ENCODE peak calls at places on chromosomes 3 and 15, in seven cellular contexts. Q is uterus; N is body of pancreas; L is A549; V is CD8-positive, alpha-beta T cell; E is left lung; W is adrenal gland. P is an unnamed sample.

GRCh38 chr3:197367081-197367780 is 68.8 kb upstream of the DLG1 start:
- DNase-seq in V (no peak), N (no peak), L (peak; percentile 10), Q (no peak), W (peak; percentile 58), E (peak; percentile 91), P (peak; percentile 27)

GRCh38 chr15:88652456-88653199 is 13.8 kb downstream of the ISG20 start:
- DNase-seq in E (no peak), V (no peak), Q (no peak), L (no peak), N (no peak), W (no peak), P (no peak)

GRCh38 chr3:195171093-195171873 is 99.7 kb downstream of the XXYLT1 start:
- DNase-seq in W (no peak), Q (peak; percentile 22), V (no peak), E (no peak), L (no peak), N (no peak), P (no peak)

GRCh38 chr3:126837773-126838172 is 133.7 kb downstream of the CHCHD6 start:
- DNase-seq in Q (no peak), N (no peak), W (no peak), E (no peak), V (no peak), L (no peak), P (no peak)

GRCh38 chr3:14989943-14990753 is 42.8 kb downstream of the NR2C2 start:
- DNase-seq in N (no peak), W (peak; percentile 50), E (no peak), Q (no peak), L (peak; percentile 12), V (no peak), P (peak; percentile 46)

GRCh38 chr15:93362821-93363220 is 273.8 kb upstream of the RGMA start:
- DNase-seq in W (no peak), E (no peak), V (no peak), Q (peak; percentile 20), N (no peak), L (no peak), P (no peak)

GRCh38 chr15:35657679-35658201 is 111.8 kb upstream of the DPH6 start:
- DNase-seq in N (no peak), Q (no peak), L (no peak), E (no peak), V (no peak), W (no peak), P (no peak)

GRCh38 chr3:169489775-169490546 is 173.6 kb downstream of the MECOM start:
- DNase-seq in E (no peak), Q (no peak), V (no peak), L (no peak), W (no peak), N (no peak), P (no peak)

GRCh38 chr3:156670077-156670476 is 4.3 kb upstream of the TIPARP start:
- DNase-seq in L (no peak), W (no peak), Q (no peak), V (no peak), E (no peak), N (no peak), P (no peak)

GRCh38 chr3:87898971-87899370 is 159.8 kb downstream of the CGGBP1 start:
- DNase-seq in V (no peak), L (no peak), W (no peak), E (no peak), Q (no peak), N (no peak), P (no peak)
- H3K4me3 ChIP-seq in V (no peak overlapping the region), L (no peak overlapping the region), W (no peak overlapping the region), E (no peak overlapping the region), Q (no peak overlapping the region), N (no peak overlapping the region), P (no peak overlapping the region)

GRCh38 chr3:123936400-123936799 is 24.6 kb downstream of the CCDC14 start:
- DNase-seq in L (no peak), V (no peak), E (no peak), W (no peak), Q (no peak), N (no peak), P (no peak)

GRCh38 chr3:123935830-123936229 is 25.2 kb downstream of the CCDC14 start:
- DNase-seq in W (no peak), L (no peak), E (no peak), V (no peak), N (no peak), Q (no peak), P (no peak)

GRCh38 chr3:123939706-123940105 is 21.3 kb downstream of the CCDC14 start:
- DNase-seq in V (no peak), N (no peak), W (no peak), E (no peak), Q (no peak), L (no peak), P (no peak)

DNA sequence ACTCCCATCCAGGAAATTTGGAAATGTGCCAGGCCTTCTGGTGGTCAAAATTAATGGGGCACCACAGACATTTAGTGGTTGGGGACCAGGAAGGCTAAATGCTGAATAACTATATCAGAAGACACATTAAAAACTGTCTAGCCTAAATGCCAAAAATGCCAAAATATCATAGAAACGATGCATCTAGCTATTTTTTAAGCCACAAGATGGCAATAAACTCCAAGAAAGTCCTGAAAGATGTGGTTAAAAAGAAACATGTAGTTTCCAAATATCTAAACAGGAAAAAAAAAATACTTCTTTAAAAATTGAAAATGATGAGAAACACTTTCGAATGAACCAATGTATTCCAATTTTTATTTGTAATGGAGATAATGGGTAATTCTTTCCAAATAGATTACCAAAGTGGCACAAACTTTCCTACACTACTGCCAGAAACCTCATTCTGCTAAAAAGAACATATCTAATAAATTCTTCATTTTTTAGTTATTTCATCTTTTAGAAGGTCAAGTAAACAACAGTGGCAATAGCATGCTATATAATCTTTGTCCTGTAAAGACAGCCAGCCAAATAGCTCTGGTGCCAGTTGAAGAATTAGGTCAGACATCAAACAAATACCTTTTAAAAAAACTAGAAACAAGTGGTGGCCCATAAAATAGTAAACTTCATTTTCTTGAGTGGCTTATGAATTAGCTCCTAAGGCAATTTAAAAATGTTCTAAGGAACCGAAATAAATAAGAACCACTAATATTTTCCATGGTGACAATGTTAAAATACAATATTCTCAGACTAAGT is 19.7 kb downstream of the CCDC14 start:
- DNase-seq in N (no peak), V (no peak), Q (no peak), L (no peak), W (no peak), E (no peak), P (peak; percentile 43)
- TF ChIP-seq CTCF in N (peak; percentile 22), V (no peak), Q (peak; percentile 15), L (peak; percentile 25), W (no peak), E (no peak), P (peak; percentile 19)

GRCh38 chr15:78212008-78212407 is 22.4 kb downstream of the ACSBG1 start:
- DNase-seq in Q (no peak), V (no peak), E (no peak), N (no peak), W (no peak), L (no peak), P (no peak)
- H3K4me1 ChIP-seq in Q (no peaks in the 10 kb centered on the region), V (no peaks in the 10 kb centered on the region), E (no peaks in the 10 kb centered on the region), N (peaks cover 100% of the 10 kb centered on the region), W (peaks cover 32% of the 10 kb centered on the region), L (peaks cover 53% of the 10 kb centered on the region), P (peaks cover 22% of the 10 kb centered on the region)

DNA sequence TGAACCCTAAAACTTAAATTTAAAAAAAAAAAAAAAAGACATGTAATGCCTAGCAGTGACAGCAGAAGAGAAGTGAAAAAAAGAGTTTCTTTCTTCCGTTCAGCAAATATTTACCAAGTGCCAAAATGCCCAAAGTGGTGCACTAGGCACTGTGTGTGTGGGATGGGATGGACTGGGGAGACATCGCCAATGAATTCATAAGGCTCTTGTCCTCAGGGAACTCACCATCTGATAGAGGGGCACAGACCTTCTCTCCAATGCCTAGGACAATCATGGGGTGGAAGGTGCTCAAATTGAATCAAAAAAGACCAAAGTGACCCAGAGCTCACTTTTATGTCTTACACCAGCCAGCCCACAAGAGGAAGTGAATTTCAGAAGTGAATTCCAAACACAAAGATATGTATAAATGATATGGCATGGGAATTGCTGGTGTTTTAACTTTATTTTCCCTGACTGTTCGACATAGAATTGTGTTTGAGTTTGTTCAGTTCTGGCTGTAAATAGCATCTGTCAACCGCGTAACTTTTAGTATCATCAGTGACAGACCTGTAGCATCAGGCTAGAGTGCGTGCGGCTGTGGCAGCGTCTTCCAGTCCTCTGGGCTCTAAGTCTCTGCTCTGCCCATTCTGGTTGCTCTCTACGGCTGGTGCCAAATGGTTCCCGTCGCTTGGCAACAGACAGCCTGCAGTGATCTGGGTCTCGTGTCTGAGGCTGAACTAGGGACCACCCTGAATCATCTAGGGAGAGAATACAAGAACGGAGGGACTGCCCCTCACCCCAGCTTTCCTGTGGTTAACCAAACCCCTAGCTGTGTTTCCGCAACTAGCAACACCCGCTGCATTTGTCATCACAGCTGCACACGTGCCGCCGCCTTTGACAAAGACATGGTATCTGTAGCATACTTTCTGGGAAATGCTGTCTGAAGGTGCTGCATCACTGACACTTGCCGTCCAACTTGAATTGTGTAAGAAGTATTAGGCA is 154.0 kb upstream of the THBS1 start:
- DNase-seq in L (no peak), E (peak; percentile 78), W (peak; percentile 47), Q (no peak), N (no peak), V (peak; percentile 92), P (no peak)
- H3K4me3 ChIP-seq in L (no peak overlapping the region), E (no peak overlapping the region), W (no peak overlapping the region), Q (no peak overlapping the region), N (no peak overlapping the region), V (peak overlapping the region; percentile 13), P (no peak overlapping the region)

GRCh38 chr3:186004209-186004608 is 66.4 kb upstream of the TRA2B start:
- DNase-seq in L (no peak), V (no peak), E (no peak), W (no peak), Q (no peak), N (no peak), P (no peak)

GRCh38 chr3:186003610-186004009 is 65.8 kb upstream of the TRA2B start:
- DNase-seq in E (no peak), Q (no peak), V (no peak), L (no peak), N (no peak), W (no peak), P (no peak)

GRCh38 chr3:186004671-186005070 is 66.9 kb upstream of the TRA2B start:
- DNase-seq in W (no peak), E (no peak), N (no peak), L (no peak), V (no peak), Q (no peak), P (no peak)

GRCh38 chr3:186001838-186002237 is 64.0 kb upstream of the TRA2B start:
- DNase-seq in W (no peak), Q (no peak), E (no peak), V (no peak), N (no peak), L (no peak), P (no peak)

DNA sequence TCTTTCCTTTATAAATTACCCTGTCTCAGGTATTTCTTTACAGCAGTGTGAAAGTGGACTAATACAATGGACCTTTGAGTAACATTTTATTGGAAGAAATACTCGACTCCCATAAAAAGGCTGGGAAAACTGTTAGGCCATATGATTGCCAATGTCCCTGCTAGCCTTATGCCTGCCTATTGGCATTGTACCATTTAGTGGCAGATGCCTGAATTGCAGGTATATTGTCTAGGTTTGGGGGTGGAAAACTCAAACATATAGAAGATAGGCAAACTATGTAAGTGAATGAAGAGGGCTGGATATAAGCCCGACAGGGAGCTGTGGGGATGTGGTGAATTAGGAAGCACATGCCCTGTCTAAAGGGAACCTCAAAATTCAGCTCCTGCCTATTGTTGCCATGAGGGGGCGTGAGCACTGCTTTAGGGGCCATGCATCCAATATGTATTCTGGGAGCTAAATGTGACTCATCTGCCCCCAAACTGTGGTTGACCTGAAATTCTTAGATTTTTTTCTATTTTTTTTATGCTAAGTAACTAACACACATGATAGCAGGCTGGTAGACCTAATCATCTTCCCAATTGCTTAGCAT is 65.2 kb upstream of the TRA2B start:
- DNase-seq in L (peak; percentile 31), V (no peak), E (no peak), W (no peak), N (no peak), Q (no peak), P (no peak)
- TF ChIP-seq CTCF in L (peak; percentile 14), V (no peak), E (peak; percentile 17), W (peak; percentile 10), N (peak; percentile 49), Q (no peak), P (peak; percentile 68)

P was measured in BE2C.